ENCODE peak calls at places on chromosome 7, in five cellular contexts. L is HCT116, R is SK-N-SH, P is NT2/D1, J is H1. D is an unnamed sample.

GRCh38 chr7:28096713-28097112 is 83.9 kb downstream of the JAZF1 start:
- DNase-seq in J (no peak), P (peak), R (peak), L (peak), D (peak)

GRCh38 chr7:1193593-1194424 is 33.8 kb upstream of the ZFAND2A start:
- DNase-seq in R (peak), P (no peak), L (peak), J (no peak), D (no peak)

GRCh38 chr7:1948377-1948796 is 278.3 kb downstream of the ELFN1 start:
- DNase-seq in P (no peak), J (no peak), L (no peak), R (no peak), D (peak)

GRCh38 chr7:81816312-81816711 is 46.5 kb upstream of the HGF start:
- DNase-seq in L (no peak), P (no peak), J (no peak), R (peak), D (no peak)

GRCh38 chr7:37531225-37531624 is 82.6 kb upstream of the ELMO1 start:
- DNase-seq in R (no peak), L (no peak), J (no peak), P (no peak), D (no peak)

GRCh38 chr7:157412021-157412443 is 75.2 kb downstream of the DNAJB6 start:
- DNase-seq in R (no peak), J (no peak), P (no peak), L (no peak), D (no peak)

GRCh38 chr7:6250364-6250833 is 22.0 kb downstream of the CYTH3 start:
- DNase-seq in J (no peak), R (no peak), P (no peak), L (no peak), D (no peak)

GRCh38 chr7:138875794-138876193 is 77.8 kb upstream of the ATP6V0A4 start:
- DNase-seq in P (no peak), J (no peak), L (no peak), R (no peak), D (no peak)

GRCh38 chr7:106110885-106111670 is 1.0 kb downstream of the SYPL1 start:
- DNase-seq in J (no peak), R (no peak), P (no peak), L (no peak), D (no peak)

GRCh38 chr7:47817922-47818321 is 130.3 kb downstream of the PKD1L1 start:
- DNase-seq in P (no peak), L (no peak), R (no peak), J (no peak), D (no peak)

GRCh38 chr7:117872565-117873055 is 631 bp downstream of the CTTNBP2 start:
- DNase-seq in J (no peak), P (peak), L (peak), R (no peak), D (no peak)

GRCh38 chr7:20647051-20647450 is 31.6 kb downstream of the ABCB5 start:
- DNase-seq in L (no peak), P (no peak), J (no peak), R (no peak), D (no peak)

GRCh38 chr7:20651960-20652544 is 36.6 kb downstream of the ABCB5 start:
- DNase-seq in R (peak), L (peak), P (no peak), J (no peak), D (peak)

GRCh38 chr7:20653636-20654035 is 38.2 kb downstream of the ABCB5 start:
- DNase-seq in P (no peak), J (no peak), R (no peak), L (no peak), D (no peak)

GRCh38 chr7:20650782-20651181 is 35.3 kb downstream of the ABCB5 start:
- DNase-seq in L (no peak), R (no peak), J (peak), P (peak), D (no peak)

GRCh38 chr7:20647908-20648776 is 32.7 kb downstream of the ABCB5 start:
- DNase-seq in P (peak), J (peak), R (peak), L (peak), D (peak)
- TF ChIP-seq YY1 in P (no peak), J (no peak), R (no peak), L (no peak), D (no peak)

GRCh38 chr7:111640416-111640815 is 78.1 kb upstream of the IMMP2L start:
- DNase-seq in J (no peak), P (no peak), L (no peak), R (no peak), D (no peak)

GRCh38 chr7:111639894-111640293 is 77.6 kb upstream of the IMMP2L start:
- DNase-seq in J (no peak), R (no peak), P (no peak), L (no peak), D (no peak)

GRCh38 chr7:111633878-111634277 is 71.6 kb upstream of the IMMP2L start:
- DNase-seq in L (no peak), J (no peak), P (no peak), R (no peak), D (no peak)

GRCh38 chr7:111642373-111642772 is 80.1 kb upstream of the IMMP2L start:
- DNase-seq in P (no peak), L (no peak), R (no peak), J (no peak), D (no peak)

DNA sequence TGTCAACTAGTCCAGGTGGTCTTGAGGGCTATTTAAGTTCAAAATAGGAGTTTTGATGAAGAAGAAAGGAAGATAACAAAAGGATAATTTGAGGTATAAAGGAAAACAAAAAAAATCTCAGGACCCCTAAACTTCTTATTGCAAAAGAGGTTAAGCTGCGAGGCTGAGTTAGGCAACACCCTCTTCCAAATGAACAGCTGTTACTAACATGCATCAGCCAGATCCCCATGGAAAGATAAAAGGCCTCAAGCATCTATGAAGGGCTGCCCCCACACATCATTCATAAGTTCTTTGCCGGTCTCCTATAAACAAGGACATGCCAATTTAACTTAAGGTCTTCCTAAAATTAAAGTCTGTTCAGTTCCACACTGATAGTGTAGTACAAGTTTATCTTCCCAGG is 75.8 kb upstream of the IMMP2L start:
- DNase-seq in J (no peak), L (no peak), R (no peak), P (no peak), D (no peak)
- TF ChIP-seq YY1 in J (no peak), L (no peak), R (no peak), P (no peak), D (no peak)

DNA sequence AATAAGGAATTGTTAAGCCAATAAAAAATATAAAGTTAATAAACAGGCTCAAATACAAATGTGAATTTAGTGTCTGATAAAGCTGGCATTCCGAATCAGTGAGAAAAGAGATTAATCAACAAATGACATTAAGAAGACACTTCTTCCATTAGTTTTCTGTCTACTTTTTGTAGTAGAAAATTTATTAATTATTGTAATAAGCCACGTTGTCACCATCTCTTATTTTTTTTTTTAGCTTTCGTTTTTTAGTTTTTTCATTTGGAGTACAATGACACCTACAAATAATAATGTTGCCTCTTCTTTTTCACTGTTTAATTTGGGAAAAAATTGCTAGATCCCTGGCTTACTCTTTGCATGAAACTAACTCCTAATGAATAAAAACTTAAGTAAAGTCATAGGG is 46.8 kb upstream of the STEAP1B start:
- DNase-seq in L (no peak), J (no peak), P (no peak), R (no peak), D (no peak)
- TF ChIP-seq YY1 in L (no peak), J (no peak), P (no peak), R (no peak), D (no peak)

DNA sequence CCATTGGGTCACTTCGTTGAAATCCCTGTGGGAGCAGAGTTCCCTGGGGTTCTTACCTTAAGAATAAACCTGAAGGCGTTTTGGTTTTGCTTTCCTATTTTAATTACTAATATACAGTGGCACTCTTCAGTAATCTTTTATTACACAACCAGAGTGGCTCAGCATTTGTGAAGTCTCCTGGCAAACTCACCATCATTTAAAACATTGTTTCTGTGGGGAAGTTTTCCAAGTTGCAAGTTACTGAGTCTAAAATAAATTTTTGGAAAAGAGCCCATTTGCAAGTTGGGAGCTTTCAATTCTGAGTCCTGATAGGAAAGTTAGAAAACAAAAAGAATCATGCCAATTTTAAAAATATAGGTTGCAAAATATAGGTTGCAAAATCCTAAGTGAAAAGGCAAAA is 378.9 kb upstream of the C7orf33 start:
- DNase-seq in J (no peak), P (no peak), L (no peak), R (no peak), D (no peak)
- TF ChIP-seq YY1 in J (no peak), P (no peak), L (no peak), R (no peak), D (no peak)

D was measured in K562.